ENCODE peak calls at places on chromosomes 12 and 14, in six cellular contexts. Y, S, P, J, Z and X are unnamed samples.
A peak's percentile ranks its signal among the peaks of the same experiment; 100 is the strongest.

GRCh38 chr12:122862872-122863701 is 27.8 kb downstream of the HIP1R start:
- DNase-seq in Y (no peak), S (peak; percentile 51), P (no peak), J (peak; percentile 68), Z (peak; percentile 57), X (peak; percentile 83)

GRCh38 chr12:14768823-14769405 is 34.4 kb downstream of the WBP11 start:
- DNase-seq in Y (peak; percentile 59), S (no peak), P (no peak), J (peak; percentile 44), Z (peak; percentile 65), X (no peak)

GRCh38 chr12:25689996-25690501 is 137.0 kb upstream of the LMNTD1 start:
- DNase-seq in Y (no peak), S (no peak), P (peak; percentile 26), J (peak; percentile 73), Z (peak; percentile 77), X (peak; percentile 50)

GRCh38 chr12:43316506-43316905 is 235.5 kb downstream of the ADAMTS20 start:
- DNase-seq in Y (no peak), S (no peak), P (no peak), J (no peak), Z (no peak), X (no peak)

GRCh38 chr12:67070307-67070600 is 198.9 kb upstream of the CAND1 start:
- DNase-seq in Y (no peak), S (peak; percentile 48), P (no peak), J (no peak), Z (no peak), X (no peak)

GRCh38 chr12:13000616-13000934 is 510 bp upstream of the HEBP1 start:
- DNase-seq in Y (peak; percentile 64), S (no peak), P (no peak), J (no peak), Z (no peak), X (no peak)

GRCh38 chr14:24535737-24536136 is 27.7 kb upstream of the CMA1 start:
- DNase-seq in Y (no peak), S (no peak), P (no peak), J (no peak), Z (no peak), X (no peak)

GRCh38 chr12:125533434-125534029 is 468.3 kb downstream of the AACS start:
- DNase-seq in Y (peak; percentile 90), S (no peak), P (peak; percentile 17), J (peak; percentile 37), Z (no peak), X (no peak)

GRCh38 chr14:105261781-105262180 is 13.4 kb downstream of the BTBD6 start:
- DNase-seq in Y (no peak), S (no peak), P (peak; percentile 59), J (peak; percentile 72), Z (no peak), X (no peak)

GRCh38 chr12:66279127-66279712 is 23.1 kb upstream of the HELB start:
- DNase-seq in Y (peak; percentile 46), S (no peak), P (no peak), J (no peak), Z (no peak), X (no peak)

GRCh38 chr12:69509308-69509736 is 39.1 kb downstream of the FRS2 start:
- DNase-seq in Y (no peak), S (no peak), P (no peak), J (no peak), Z (no peak), X (no peak)

DNA sequence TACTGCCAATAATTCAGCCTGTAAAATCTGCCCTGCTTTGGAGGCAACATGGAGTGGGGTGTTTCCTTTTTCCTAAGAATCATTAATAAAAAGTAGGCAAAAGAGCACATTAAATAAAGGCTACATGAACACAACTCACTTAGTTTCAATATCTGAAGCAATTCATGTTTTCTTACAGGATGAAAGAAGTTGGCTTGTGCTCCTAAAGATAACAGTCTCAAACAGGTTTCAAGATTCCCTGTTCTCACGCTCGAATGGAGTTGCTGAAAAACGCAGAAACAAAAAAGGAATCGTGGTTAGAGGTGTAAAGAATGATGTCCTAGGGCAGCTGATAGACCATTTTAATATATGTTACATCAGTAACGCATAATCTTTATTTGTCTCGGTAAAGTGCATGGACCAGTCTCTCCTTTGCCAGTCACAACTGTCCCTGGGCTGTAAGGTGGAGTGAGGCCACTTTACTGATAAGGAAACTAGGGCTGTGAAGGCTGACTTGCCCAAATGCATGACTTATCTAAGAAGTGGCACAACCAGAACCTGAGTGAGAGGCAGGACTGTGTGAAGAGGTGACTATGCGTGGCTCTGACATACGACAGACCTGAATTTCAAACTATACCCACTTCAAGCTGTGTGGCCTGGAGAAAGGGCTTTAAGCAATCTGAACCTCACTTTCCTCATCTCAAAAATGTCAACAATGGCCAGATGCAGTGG is 12.6 kb downstream of the GIT2 start:
- DNase-seq in Y (no peak), S (no peak), P (no peak), J (peak; percentile 40), Z (no peak), X (no peak)
- H3K4me1 ChIP-seq in Y (no peaks in the 10 kb centered on the region), S (no peaks in the 10 kb centered on the region), P (peaks cover 27% of the 10 kb centered on the region), J (peaks cover 17% of the 10 kb centered on the region), Z (no peaks in the 10 kb centered on the region), X (peaks cover 4% of the 10 kb centered on the region)

GRCh38 chr14:91117960-91118359 is 4.1 kb downstream of the DGLUCY start:
- DNase-seq in Y (peak; percentile 46), S (no peak), P (no peak), J (no peak), Z (no peak), X (no peak)
- H3K4me3 ChIP-seq in Y (no peak overlapping the region), S (no peak overlapping the region), P (no peak overlapping the region), J (no peak overlapping the region), Z (no peak overlapping the region), X (no peak overlapping the region)

GRCh38 chr14:102984336-102985102 is 62.1 kb downstream of the AMN start:
- DNase-seq in Y (no peak), S (no peak), P (no peak), J (no peak), Z (no peak), X (no peak)

GRCh38 chr14:102985665-102986064 is 63.2 kb downstream of the AMN start:
- DNase-seq in Y (no peak), S (no peak), P (no peak), J (no peak), Z (no peak), X (no peak)

GRCh38 chr14:102991376-102991775 is 66.0 kb downstream of the CDC42BPB start:
- DNase-seq in Y (no peak), S (no peak), P (no peak), J (no peak), Z (no peak), X (no peak)

GRCh38 chr14:102986810-102987579 is 64.5 kb downstream of the AMN start:
- DNase-seq in Y (no peak), S (no peak), P (no peak), J (no peak), Z (no peak), X (no peak)

DNA sequence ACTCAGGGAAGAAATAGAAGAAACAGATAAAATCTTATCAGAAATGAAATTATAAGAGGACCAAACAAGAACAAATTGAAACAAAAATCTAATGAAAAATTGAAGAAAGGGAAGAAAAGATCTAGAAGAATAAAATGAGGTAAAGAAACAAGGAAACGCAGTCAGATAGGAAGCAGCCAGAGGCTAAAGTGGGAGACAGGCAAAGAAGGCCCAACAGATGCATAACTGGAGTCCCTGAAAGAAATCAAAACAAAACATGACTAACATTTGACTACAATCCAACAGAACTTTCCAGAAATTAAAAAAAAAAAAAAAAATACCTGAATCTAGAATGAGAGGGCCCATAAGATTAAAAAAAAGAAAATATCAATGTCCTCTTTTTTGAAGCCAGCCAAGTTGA is 65.6 kb downstream of the AMN start:
- DNase-seq in Y (no peak), S (no peak), P (no peak), J (no peak), Z (no peak), X (no peak)
- H3K36me3 ChIP-seq in Y (peaks cover 3% of the 10 kb centered on the region), S (peaks cover 67% of the 10 kb centered on the region), P (peaks cover 91% of the 10 kb centered on the region), J (peaks cover 12% of the 10 kb centered on the region), Z (peaks cover 24% of the 10 kb centered on the region), X (peaks cover 76% of the 10 kb centered on the region)

DNA sequence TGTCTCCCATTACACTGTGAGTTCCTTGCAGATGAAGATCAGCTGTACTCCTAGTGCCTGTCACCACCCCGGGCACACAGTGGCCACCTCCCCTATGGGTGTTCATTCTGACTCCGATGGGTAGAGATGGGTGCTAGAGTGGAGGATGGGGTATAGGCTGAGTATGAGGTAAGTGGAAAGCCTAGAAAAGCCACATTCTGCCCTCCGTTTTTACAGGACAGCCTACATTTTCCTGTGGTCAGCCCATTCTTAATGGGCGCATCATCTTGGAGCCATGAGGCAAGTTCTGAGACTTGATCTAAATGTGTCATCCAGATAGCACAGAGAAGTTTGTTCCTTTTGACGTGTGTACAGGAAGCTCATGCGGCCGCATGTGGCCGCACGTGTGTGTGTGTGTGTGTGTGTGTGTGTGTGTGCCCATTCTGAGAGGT is 166.7 kb upstream of the HIF1A start:
- DNase-seq in Y (no peak), S (peak; percentile 62), P (no peak), J (no peak), Z (no peak), X (no peak)
- H3K4me1 ChIP-seq in Y (peaks cover 8% of the 10 kb centered on the region), S (peaks cover 82% of the 10 kb centered on the region), P (peaks cover 80% of the 10 kb centered on the region), J (peaks cover 90% of the 10 kb centered on the region), Z (no peaks in the 10 kb centered on the region), X (peaks cover 77% of the 10 kb centered on the region)